ENCODE peak calls at places on chromosomes 11 and 22, in ten cellular contexts. M, F, Z, L, G, T, E, H, I and D are unnamed samples.

GRCh38 chr11:15688351-15688792 is 573.6 kb downstream of the INSC start:
- DNase-seq in H (no peak), L (no peak), M (no peak), T (no peak), Z (peak), G (no peak), I (no peak), F (no peak), E (no peak), D (no peak)

GRCh38 chr11:9571071-9571765 is 2.3 kb upstream of the WEE1 start:
- DNase-seq in F (no peak), I (no peak), H (no peak), Z (no peak), L (no peak), G (no peak), E (no peak), T (no peak), M (no peak), D (no peak)

GRCh38 chr11:45982656-45983470 is 60.4 kb downstream of the LARGE2 start:
- DNase-seq in G (no peak), L (peak), M (peak), F (no peak), H (no peak), E (no peak), I (peak), T (peak), Z (peak), D (peak)

GRCh38 chr22:42743501-42743991 is 22.9 kb upstream of the A4GALT start:
- DNase-seq in Z (no peak), E (no peak), G (peak), M (peak), I (no peak), F (no peak), H (no peak), L (peak), T (peak), D (peak)

GRCh38 chr22:38835888-38836301 is 7.9 kb downstream of the NPTXR start:
- DNase-seq in Z (peak), M (no peak), L (no peak), T (no peak), F (no peak), I (no peak), E (no peak), G (no peak), H (no peak), D (no peak)

GRCh38 chr22:45101828-45102227 is 61.9 kb upstream of the NUP50 start:
- DNase-seq in I (peak), M (peak), E (no peak), H (no peak), L (peak), G (no peak), T (peak), Z (peak), F (no peak), D (peak)

GRCh38 chr11:82960000-82960778 is 58.7 kb downstream of the DDIAS start:
- DNase-seq in Z (no peak), I (no peak), M (peak), L (no peak), H (no peak), E (peak), T (no peak), G (no peak), F (no peak), D (no peak)

GRCh38 chr11:10878408-10879214 is 20.8 kb upstream of the ZBED5 start:
- DNase-seq in Z (peak), M (peak), E (peak), T (peak), G (no peak), L (no peak), F (no peak), H (no peak), I (no peak), D (peak)

GRCh38 chr22:17920145-17920605 is 104.2 kb downstream of the MICAL3 start:
- DNase-seq in H (no peak), E (no peak), T (peak), G (no peak), F (no peak), M (peak), Z (peak), I (no peak), L (no peak), D (no peak)

GRCh38 chr22:43126506-43127165 is 16.1 kb downstream of the BIK start:
- DNase-seq in H (no peak), F (no peak), L (no peak), G (no peak), Z (peak), I (no peak), T (peak), M (peak), E (no peak), D (peak)

GRCh38 chr22:44729391-44730012 is 22.9 kb upstream of the ARHGAP8 start:
- DNase-seq in G (no peak), Z (peak), L (peak), M (no peak), I (no peak), E (no peak), T (no peak), F (peak), H (peak), D (peak)

GRCh38 chr11:131488208-131488607 is 117.8 kb downstream of the NTM start:
- DNase-seq in L (no peak), T (no peak), H (no peak), E (no peak), I (no peak), Z (no peak), F (no peak), G (no peak), M (no peak), D (no peak)

GRCh38 chr22:41661088-41661487 is 27.6 kb downstream of the SNU13 start:
- DNase-seq in M (no peak), L (no peak), F (no peak), G (no peak), Z (peak), E (no peak), H (no peak), I (no peak), T (no peak), D (no peak)

GRCh38 chr11:17526931-17527660 is 17.1 kb downstream of the USH1C start:
- DNase-seq in I (no peak), E (no peak), G (no peak), F (no peak), L (no peak), Z (no peak), H (no peak), T (no peak), M (no peak), D (no peak)

GRCh38 chr11:123568367-123568870 is 86.0 kb downstream of the SCN3B start:
- DNase-seq in E (no peak), L (no peak), H (no peak), G (no peak), T (no peak), F (no peak), I (no peak), Z (no peak), M (no peak), D (no peak)

GRCh38 chr11:69297225-69297925 is 3.4 kb downstream of the MYEOV start:
- DNase-seq in F (no peak), Z (peak), E (peak), L (peak), M (peak), H (no peak), G (peak), T (peak), I (peak), D (peak)

GRCh38 chr11:34346551-34346950 is 11.3 kb downstream of the ABTB2 start:
- DNase-seq in M (peak), F (no peak), H (no peak), L (no peak), E (no peak), Z (peak), I (no peak), G (no peak), T (peak), D (no peak)